ENCODE peak calls at places on chromosome 1, in five cellular contexts. C is breast epithelium, S is endodermal cell, Y is AG04450, V is suprapubic skin. E is an unnamed sample.

GRCh38 chr1:82153282-82153630 is 352.5 kb downstream of the ADGRL2 start:
- DNase-seq in C (no peak), S (no peak), Y (no peak), V (no peak), E (no peak)

GRCh38 chr1:2795926-2796325 is 5.6 kb downstream of the TTC34 start:
- DNase-seq in C (no peak), S (no peak), Y (no peak), V (no peak), E (no peak)

GRCh38 chr1:117967472-117967871 is 37.9 kb downstream of the WDR3 start:
- DNase-seq in C (no peak), S (no peak), Y (peak; percentile 15), V (no peak), E (no peak)

GRCh38 chr1:58862728-58863385 is 79.0 kb upstream of the JUN start:
- DNase-seq in C (no peak), S (no peak), Y (no peak), V (no peak), E (no peak)

GRCh38 chr1:239814306-239814881 is 277.3 kb upstream of the FMN2 start:
- DNase-seq in C (peak; percentile 46), S (peak; percentile 77), Y (no peak), V (no peak), E (no peak)

GRCh38 chr1:107964397-107965111 is 426 bp downstream of the VAV3 start:
- DNase-seq in C (no peak), S (peak; percentile 87), Y (no peak), V (no peak), E (no peak)

GRCh38 chr1:221719987-221720386 is 21.9 kb downstream of the DUSP10 start:
- DNase-seq in C (no peak), S (no peak), Y (no peak), V (no peak), E (no peak)

GRCh38 chr1:170267317-170267716 is 121.6 kb downstream of the NTMT2 start:
- DNase-seq in C (no peak), S (peak; percentile 66), Y (no peak), V (no peak), E (no peak)

GRCh38 chr1:81174052-81174451 is 626.7 kb upstream of the ADGRL2 start:
- DNase-seq in C (no peak), S (no peak), Y (no peak), V (no peak), E (no peak)

GRCh38 chr1:208101661-208102431 is 142.3 kb downstream of the PLXNA2 start:
- DNase-seq in C (no peak), S (no peak), Y (no peak), V (no peak), E (no peak)

GRCh38 chr1:246293366-246294121 is 213.5 kb downstream of the SMYD3 start:
- DNase-seq in C (no peak), S (no peak), Y (no peak), V (no peak), E (no peak)

GRCh38 chr1:159177273-159177907 is 6.0 kb downstream of the CADM3 start:
- DNase-seq in C (no peak), S (peak; percentile 92), Y (peak; percentile 16), V (no peak), E (no peak)

DNA sequence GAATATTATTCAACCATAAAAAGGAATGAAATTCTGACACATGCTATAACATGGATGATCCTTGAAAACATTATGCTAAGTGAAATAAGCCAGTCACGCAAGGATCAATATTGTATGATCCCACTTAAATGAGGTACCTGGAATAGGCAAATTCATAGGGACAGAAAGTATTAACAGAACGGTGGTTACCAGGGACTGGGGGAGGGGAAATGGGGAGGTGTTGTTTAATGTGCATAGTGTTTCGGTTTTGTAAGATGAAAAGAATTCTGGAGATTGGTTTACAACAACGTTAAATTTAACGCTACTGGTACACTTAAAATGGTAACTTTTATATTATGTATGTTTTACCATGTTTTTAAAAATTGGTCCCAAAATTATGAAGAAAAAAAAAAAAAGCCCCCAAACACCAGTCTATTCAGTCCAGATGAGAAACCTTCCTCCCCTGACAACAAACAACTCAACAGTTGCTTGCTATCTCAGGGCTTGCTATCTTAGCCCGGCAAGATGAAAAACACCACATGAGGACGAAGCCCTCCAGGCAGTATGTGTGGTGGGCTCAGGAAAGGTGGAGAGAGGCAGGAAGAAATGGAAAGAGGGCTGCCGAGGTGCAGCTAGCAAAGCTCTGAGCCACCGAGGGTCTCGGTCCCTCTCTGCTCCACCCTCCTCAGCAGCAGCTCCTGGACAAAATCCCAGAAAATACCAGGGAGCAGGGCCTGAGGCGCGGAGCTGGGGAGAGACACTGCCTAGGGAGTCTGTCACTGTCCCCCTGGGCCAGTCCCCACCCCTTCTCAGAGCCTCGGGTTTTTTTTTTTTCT is 8.5 kb downstream of the NUAK2 start:
- DNase-seq in C (no peak), S (peak; percentile 64), Y (no peak), V (no peak), E (no peak)
- H3K27ac ChIP-seq in C (peak overlapping the region; percentile 28), S (peak overlapping the region; percentile 99), Y (peak overlapping the region; percentile 89), V (peak overlapping the region; percentile 53), E (peak overlapping the region; percentile 70)

GRCh38 chr1:109299087-109299983 is 7.5 kb downstream of the MYBPHL start:
- DNase-seq in C (peak; percentile 88), S (no peak), Y (peak; percentile 90), V (no peak), E (peak; percentile 63)

GRCh38 chr1:109301874-109302273 is 4.9 kb downstream of the MYBPHL start:
- DNase-seq in C (no peak), S (no peak), Y (no peak), V (no peak), E (no peak)

GRCh38 chr1:109300650-109301151 is 6.1 kb downstream of the MYBPHL start:
- DNase-seq in C (no peak), S (no peak), Y (no peak), V (no peak), E (no peak)

GRCh38 chr1:109298666-109299086 is 8.1 kb downstream of the MYBPHL start:
- DNase-seq in C (peak; percentile 50), S (no peak), Y (no peak), V (no peak), E (peak; percentile 40)

GRCh38 chr1:109299984-109300343 is 6.8 kb downstream of the MYBPHL start:
- DNase-seq in C (no peak), S (no peak), Y (no peak), V (no peak), E (no peak)
- H3K27ac ChIP-seq in C (peak overlapping the region; percentile 88), S (no peak overlapping the region), Y (peak overlapping the region; percentile 93), V (peak overlapping the region; percentile 7), E (peak overlapping the region; percentile 99)

GRCh38 chr1:30806381-30807317 is 49.1 kb upstream of the LAPTM5 start:
- DNase-seq in C (no peak), S (no peak), Y (no peak), V (no peak), E (no peak)
- H3K27ac ChIP-seq in C (peak overlapping the region; percentile 70), S (no peak overlapping the region), Y (no peak overlapping the region), V (no peak overlapping the region), E (no peak overlapping the region)

GRCh38 chr1:29786791-29787732 is 550.7 kb downstream of the PTPRU start:
- DNase-seq in C (peak; percentile 4), S (no peak), Y (no peak), V (no peak), E (no peak)
- H3K27ac ChIP-seq in C (no peak overlapping the region), S (no peak overlapping the region), Y (no peak overlapping the region), V (no peak overlapping the region), E (no peak overlapping the region)

GRCh38 chr1:20871419-20871818 is 84.3 kb upstream of the HP1BP3 start:
- DNase-seq in C (no peak), S (no peak), Y (no peak), V (no peak), E (no peak)

GRCh38 chr1:20867062-20867461 is 80.0 kb upstream of the HP1BP3 start:
- DNase-seq in C (no peak), S (no peak), Y (no peak), V (no peak), E (no peak)

GRCh38 chr1:20867847-20868246 is 80.7 kb upstream of the HP1BP3 start:
- DNase-seq in C (no peak), S (no peak), Y (no peak), V (no peak), E (no peak)

GRCh38 chr1:20873311-20873710 is 86.2 kb upstream of the HP1BP3 start:
- DNase-seq in C (no peak), S (no peak), Y (no peak), V (no peak), E (no peak)

GRCh38 chr1:20868263-20868662 is 81.2 kb upstream of the HP1BP3 start:
- DNase-seq in C (no peak), S (no peak), Y (no peak), V (no peak), E (no peak)
- H3K27ac ChIP-seq in C (no peak overlapping the region), S (no peak overlapping the region), Y (no peak overlapping the region), V (no peak overlapping the region), E (no peak overlapping the region)

GRCh38 chr1:154970631-154971340 is at the start of gene SHC1:
- DNase-seq in C (peak; percentile 95), S (peak; percentile 97), Y (peak; percentile 76), V (peak; percentile 97), E (no peak)

GRCh38 chr1:154968731-154969130 is 1.8 kb downstream of the SHC1 start:
- DNase-seq in C (no peak), S (no peak), Y (no peak), V (no peak), E (no peak)

GRCh38 chr1:154969741-154970452 is 650 bp downstream of the SHC1 start:
- DNase-seq in C (no peak), S (no peak), Y (no peak), V (no peak), E (no peak)

GRCh38 chr1:154967331-154967950 is 3.1 kb downstream of the SHC1 start:
- DNase-seq in C (no peak), S (no peak), Y (no peak), V (no peak), E (no peak)

DNA sequence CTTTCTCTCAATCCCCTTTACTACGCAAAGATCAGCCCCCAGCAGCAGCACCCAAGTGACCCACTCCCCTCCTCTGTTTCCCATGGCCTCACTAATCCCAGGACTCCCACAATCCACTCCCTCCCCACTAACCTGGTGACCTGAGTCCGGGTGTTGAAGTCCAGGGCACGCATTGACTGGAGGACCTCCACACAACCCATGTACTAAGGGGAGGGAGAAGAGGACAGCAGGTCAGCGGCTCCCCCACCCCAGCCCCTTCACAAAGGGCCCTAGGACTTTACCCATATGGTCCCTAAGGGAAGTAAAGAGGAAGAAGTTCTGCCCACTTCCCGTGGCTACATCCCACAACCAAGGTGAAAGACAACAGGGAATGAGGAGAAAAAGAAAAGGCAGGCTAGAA is 1.3 kb downstream of the SHC1 start:
- DNase-seq in C (no peak), S (no peak), Y (no peak), V (no peak), E (no peak)
- H3K27ac ChIP-seq in C (peak overlapping the region; percentile 99), S (peak overlapping the region; percentile 11), Y (no peak overlapping the region), V (peak overlapping the region; percentile 16), E (peak overlapping the region; percentile 31)